ENCODE peak calls at places on chromosomes 6 and 20, in eight cellular contexts. D, E, Y, H, P, M, J and T are unnamed samples. For H3K36me3, the result is how much of the 10 kb centered on the place peaks cover.

GRCh38 chr6:2839195-2839981 is 2.3 kb downstream of the SERPINB1 start:
- DNase-seq in J (peak), D (peak), P (no peak), M (peak), H (no peak), E (peak), Y (no peak), T (peak)

GRCh38 chr6:25062070-25062811 is 126.5 kb upstream of the RIPOR2 start:
- DNase-seq in D (no peak), M (no peak), J (no peak), Y (no peak), P (no peak), E (no peak), H (no peak), T (no peak)

GRCh38 chr6:25369450-25370086 is 90.4 kb downstream of the CARMIL1 start:
- DNase-seq in Y (no peak), P (peak), J (no peak), E (peak), M (peak), D (peak), H (peak), T (no peak)

GRCh38 chr20:9177278-9177677 is 108.4 kb downstream of the PLCB4 start:
- DNase-seq in J (no peak), M (no peak), Y (no peak), H (no peak), P (no peak), D (no peak), E (no peak), T (no peak)

GRCh38 chr6:28923318-28924102 is at the start of gene TRIM27:
- DNase-seq in P (peak), J (peak), Y (peak), M (peak), E (peak), D (peak), H (peak), T (peak)

GRCh38 chr6:142702501-142703460 is 242.2 kb downstream of the HIVEP2 start:
- DNase-seq in Y (no peak), P (peak), M (no peak), J (no peak), E (peak), D (no peak), H (peak), T (no peak)

GRCh38 chr6:56314683-56315523 is 67.5 kb upstream of the COL21A1 start:
- DNase-seq in J (peak), Y (no peak), D (peak), P (peak), H (peak), M (peak), E (peak), T (peak)

GRCh38 chr6:165963750-165964149 is 203.9 kb downstream of the TBXT start:
- DNase-seq in M (no peak), D (no peak), P (no peak), E (no peak), J (no peak), H (no peak), Y (no peak), T (no peak)

GRCh38 chr6:4885534-4885933 is 109.3 kb downstream of the CDYL start:
- DNase-seq in E (no peak), P (no peak), H (no peak), Y (no peak), J (no peak), D (no peak), M (no peak), T (no peak)

GRCh38 chr6:31690231-31691077 is 9.6 kb upstream of the LY6G5C start:
- DNase-seq in D (no peak), H (no peak), J (no peak), Y (no peak), M (no peak), E (no peak), P (no peak), T (peak)

GRCh38 chr6:31687860-31688693 is 7.2 kb upstream of the LY6G5C start:
- DNase-seq in J (no peak), Y (no peak), H (no peak), D (no peak), P (no peak), M (no peak), E (no peak), T (no peak)

GRCh38 chr6:31689249-31690110 is 8.6 kb upstream of the LY6G5C start:
- DNase-seq in H (peak), M (no peak), D (no peak), P (no peak), E (no peak), Y (no peak), J (no peak), T (no peak)

GRCh38 chr6:31686483-31686882 is 5.6 kb upstream of the LY6G5C start:
- DNase-seq in E (no peak), H (no peak), M (no peak), J (no peak), P (no peak), D (no peak), Y (no peak), T (no peak)

DNA sequence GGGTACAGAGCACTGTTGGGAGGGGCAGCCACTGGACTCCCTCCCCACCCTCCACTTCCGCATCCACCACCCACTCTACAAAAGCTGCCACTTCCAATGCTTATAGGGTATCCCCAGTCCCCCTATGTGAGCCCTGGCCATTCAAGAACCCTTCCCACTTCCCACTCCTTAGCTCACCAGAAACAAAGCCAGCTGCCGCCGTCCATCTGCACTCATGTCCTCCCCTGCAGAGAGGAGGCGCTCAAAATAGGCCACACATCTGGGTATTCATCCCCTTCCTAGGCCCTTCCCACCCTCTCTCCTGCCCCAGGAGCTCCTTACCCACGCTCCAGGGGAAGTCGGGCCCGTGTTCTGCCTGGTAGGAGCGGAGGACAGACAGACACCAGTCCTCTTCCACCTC is 6.5 kb upstream of the LY6G5C start:
- DNase-seq in M (no peak), P (no peak), Y (no peak), J (no peak), E (no peak), D (no peak), H (no peak), T (no peak)
- H3K36me3 ChIP-seq in M (under half), P (under half), Y (under half), J (under half), E (under half), D (under half), H (under half), T (under half)

GRCh38 chr6:159249150-159249549 is 80.0 kb downstream of the FNDC1 start:
- DNase-seq in D (no peak), J (no peak), P (no peak), M (no peak), Y (no peak), E (no peak), H (no peak), T (no peak)
- TF ChIP-seq EZH2 in D (no peak), J (no peak), P (no peak), M (no peak), Y (no peak), E (no peak), H (no peak), T (no peak)

DNA sequence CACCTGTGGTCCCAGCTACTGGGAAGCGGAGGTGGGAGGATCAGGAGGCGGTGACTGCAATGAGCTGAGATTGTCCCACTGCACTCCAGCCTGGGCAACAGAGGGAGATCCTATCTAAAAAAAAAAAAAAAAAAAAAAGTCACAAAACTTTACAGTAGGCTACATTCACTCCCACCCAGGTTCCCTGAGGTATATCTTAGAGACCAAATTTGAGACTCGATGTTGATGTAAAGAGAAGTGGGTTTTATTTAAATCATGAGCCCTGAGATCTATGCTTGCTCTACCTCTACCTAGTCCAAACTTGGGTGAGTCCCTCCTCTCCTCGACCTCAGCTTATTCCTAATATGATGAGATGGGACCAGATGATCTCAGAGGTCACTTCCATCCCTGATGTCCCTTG is 8.8 kb upstream of the DEF6 start:
- DNase-seq in J (no peak), H (no peak), D (no peak), E (no peak), M (no peak), Y (no peak), P (no peak), T (no peak)
- H3K36me3 ChIP-seq in J (under half), H (under half), D (under half), E (under half), M (under half), Y (under half), P (under half), T (under half)

GRCh38 chr6:6002809-6003333 is 3.9 kb downstream of the NRN1 start:
- DNase-seq in E (no peak), P (peak), M (no peak), Y (no peak), H (no peak), J (no peak), D (no peak), T (no peak)
- TF ChIP-seq EZH2 in E (peak), P (peak), M (no peak), Y (no peak), H (peak), J (no peak), D (peak), T (no peak)

GRCh38 chr6:125884656-125885055 is 71.9 kb upstream of the HINT3 start:
- DNase-seq in Y (no peak), P (no peak), D (peak), E (no peak), J (no peak), H (no peak), M (no peak), T (no peak)

GRCh38 chr6:125886914-125887313 is 69.7 kb upstream of the HINT3 start:
- DNase-seq in Y (no peak), M (no peak), D (no peak), P (no peak), J (no peak), H (no peak), E (no peak), T (no peak)

GRCh38 chr6:125887372-125887771 is 69.2 kb upstream of the HINT3 start:
- DNase-seq in M (no peak), P (no peak), H (no peak), E (no peak), D (no peak), J (no peak), Y (no peak), T (no peak)

GRCh38 chr6:125882243-125882642 is 74.3 kb upstream of the HINT3 start:
- DNase-seq in H (no peak), P (no peak), M (no peak), D (no peak), E (no peak), Y (no peak), J (no peak), T (no peak)
- H3K36me3 ChIP-seq in H (under half), P (under half), M (under half), D (under half), E (under half), Y (under half), J (under half), T (under half)

GRCh38 chr6:111779031-111779430 is 94.2 kb downstream of the FYN start:
- DNase-seq in Y (no peak), D (no peak), H (no peak), M (no peak), P (no peak), J (no peak), E (no peak), T (no peak)
- TF ChIP-seq EZH2 in Y (no peak), D (no peak), H (no peak), M (no peak), P (no peak), J (no peak), E (no peak), T (no peak)

GRCh38 chr20:38049800-38050199 is 16.3 kb downstream of the RPRD1B start:
- DNase-seq in Y (no peak), J (peak), M (peak), E (peak), D (peak), P (no peak), H (no peak), T (peak)
- H3K36me3 ChIP-seq in Y (under half), J (half or more), M (under half), E (under half), D (under half), P (under half), H (under half), T (under half)

DNA sequence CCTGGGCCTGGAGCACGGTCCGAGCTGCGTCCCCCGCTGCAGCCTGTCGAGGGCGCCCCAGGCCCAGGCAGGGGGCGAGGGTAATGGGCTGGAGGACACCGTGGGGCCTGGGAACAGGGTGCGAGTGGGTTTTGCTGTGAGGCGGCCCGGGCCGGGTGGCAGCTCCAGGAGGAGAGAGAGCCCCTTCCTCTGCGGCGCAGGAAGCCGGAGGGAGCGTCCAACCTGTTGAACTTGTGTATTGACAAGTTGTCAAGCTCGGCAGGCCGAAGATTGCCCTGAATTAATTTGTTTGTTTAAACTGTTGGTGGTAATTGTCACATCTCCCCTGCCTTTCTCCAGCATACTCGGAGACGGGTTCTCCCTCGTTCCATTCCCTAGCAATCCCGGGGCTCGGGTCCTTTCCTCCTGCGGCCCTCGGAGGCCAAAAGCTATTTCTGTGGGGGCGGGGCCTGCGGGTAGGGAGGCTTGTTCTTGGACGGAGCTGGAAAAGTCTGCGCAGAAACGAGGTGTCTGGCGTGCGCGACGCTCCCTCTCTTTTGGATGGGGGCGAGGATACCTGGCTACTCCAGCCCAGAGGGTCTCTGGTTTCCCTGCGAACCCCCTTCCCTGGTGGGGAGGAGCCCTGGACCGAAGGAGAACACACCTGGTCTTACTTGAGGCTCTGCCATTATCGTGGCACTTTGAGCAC is 9.9 kb downstream of the NR2E1 start:
- DNase-seq in E (no peak), J (no peak), M (no peak), D (no peak), H (peak), Y (no peak), P (peak), T (no peak)
- TF ChIP-seq EZH2 in E (no peak), J (no peak), M (no peak), D (peak), H (peak), Y (no peak), P (no peak), T (no peak)

GRCh38 chr6:73491371-73491770 is 29.5 kb downstream of the EEF1A1 start:
- DNase-seq in Y (no peak), H (no peak), M (no peak), D (no peak), P (no peak), J (no peak), E (no peak), T (no peak)

GRCh38 chr6:73481969-73482368 is 20.4 kb downstream of the MTO1 start:
- DNase-seq in D (no peak), H (no peak), J (no peak), P (no peak), M (no peak), Y (no peak), E (no peak), T (no peak)

GRCh38 chr6:73484438-73484837 is 22.9 kb downstream of the MTO1 start:
- DNase-seq in M (no peak), E (no peak), H (no peak), P (no peak), J (no peak), Y (no peak), D (no peak), T (no peak)

GRCh38 chr6:73487473-73487872 is 25.9 kb downstream of the MTO1 start:
- DNase-seq in M (no peak), E (no peak), D (no peak), P (no peak), H (no peak), Y (no peak), J (no peak), T (no peak)
- H3K36me3 ChIP-seq in M (under half), E (under half), D (under half), P (under half), H (under half), Y (under half), J (under half), T (under half)

DNA sequence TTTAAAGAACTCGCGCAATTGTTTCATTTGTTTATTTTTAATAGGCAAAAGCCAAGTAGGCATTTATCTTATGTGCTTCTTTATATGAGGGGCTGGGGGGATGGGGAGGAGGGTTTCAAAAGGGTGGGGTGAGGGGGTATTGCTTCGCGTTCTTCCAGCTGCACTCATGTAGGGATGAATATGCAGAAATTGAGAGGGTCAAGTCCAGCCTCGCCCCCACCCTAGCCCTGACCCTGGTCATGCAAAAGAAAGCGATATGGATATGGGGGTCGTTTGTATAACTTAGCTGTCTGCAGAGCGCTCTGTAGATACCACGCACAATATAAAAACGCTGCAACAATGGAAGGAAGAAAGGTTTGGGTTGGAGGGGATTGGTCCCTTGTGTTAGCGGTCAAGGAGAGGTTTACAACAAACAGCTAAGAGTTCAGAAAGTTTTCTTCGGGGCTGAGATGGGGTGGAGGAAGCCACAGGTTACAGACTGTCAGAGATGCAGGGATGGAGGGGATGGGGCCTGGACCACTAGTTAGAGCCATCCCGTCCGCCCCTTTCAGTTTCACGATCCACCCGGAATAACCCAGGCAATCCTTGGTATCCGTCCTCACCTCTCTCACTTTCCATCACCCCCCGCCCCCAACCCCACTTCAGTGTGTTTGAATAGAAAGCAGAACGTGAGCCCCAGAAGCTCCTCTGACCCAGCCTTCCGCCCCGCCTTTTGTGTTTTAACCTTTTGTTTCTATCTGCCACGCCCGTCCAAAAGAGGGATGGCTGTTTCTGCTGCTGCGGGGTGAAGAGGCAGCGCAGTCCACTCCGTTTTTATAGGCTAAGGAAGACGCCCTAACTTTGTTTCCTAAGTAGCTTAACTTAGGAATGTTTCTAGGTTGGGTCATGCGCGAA is 73.5 kb downstream of the SOX4 start:
- DNase-seq in M (no peak), D (peak), Y (no peak), P (peak), H (peak), E (no peak), J (no peak), T (no peak)
- TF ChIP-seq EZH2 in M (no peak), D (no peak), Y (no peak), P (no peak), H (no peak), E (peak), J (no peak), T (no peak)